ENCODE peak calls at places on chromosomes 12 and 14, in ten cellular contexts. G is uterus; D is tibial artery; N is CD8-positive, alpha-beta T cell; Y is Karpas-422; S is heart right ventricle; K is adrenal gland; R is GM23338; P is IMR-90; A is CD8-positive, alpha-beta memory T cell. T is an unnamed sample.

GRCh38 chr14:58297412-58297761 is 968 bp upstream of the ARID4A start:
- DNase-seq in G (no peak), D (peak; percentile 66), N (no peak), Y (no peak), S (no peak), K (peak; percentile 56), R (peak; percentile 55), P (no peak), A (no peak), T (peak; percentile 58)

GRCh38 chr14:28298156-28298555 is 468.4 kb upstream of the FOXG1 start:
- DNase-seq in G (no peak), D (no peak), N (no peak), Y (no peak), S (no peak), K (no peak), R (no peak), P (no peak), A (no peak), T (no peak)

GRCh38 chr14:71119832-71120231 is 212.6 kb downstream of the PCNX1 start:
- DNase-seq in G (no peak), D (no peak), N (no peak), Y (no peak), S (no peak), K (no peak), R (no peak), P (peak; percentile 32), A (no peak), T (no peak)

GRCh38 chr12:31845613-31846321 is 113.4 kb upstream of the RESF1 start:
- DNase-seq in G (no peak), D (no peak), N (no peak), Y (no peak), S (no peak), K (no peak), R (no peak), P (no peak), A (no peak), T (no peak)

GRCh38 chr14:35342160-35343010 is 50.2 kb downstream of the PSMA6 start:
- DNase-seq in G (no peak), D (peak; percentile 84), N (no peak), Y (no peak), S (peak; percentile 52), K (peak; percentile 93), R (no peak), P (peak; percentile 62), A (no peak), T (peak; percentile 48)

GRCh38 chr12:42396473-42397259 is 70.7 kb downstream of the PPHLN1 start:
- DNase-seq in G (no peak), D (no peak), N (no peak), Y (peak; percentile 55), S (no peak), K (no peak), R (no peak), P (no peak), A (no peak), T (no peak)

GRCh38 chr14:95659986-95660385 is 26.2 kb upstream of the TCL1B start:
- DNase-seq in G (no peak), D (no peak), N (no peak), Y (no peak), S (no peak), K (peak; percentile 72), R (no peak), P (no peak), A (no peak), T (no peak)

GRCh38 chr14:69424139-69424923 is 25.8 kb downstream of the SLC39A9 start:
- DNase-seq in G (no peak), D (no peak), N (no peak), Y (no peak), S (no peak), K (no peak), R (no peak), P (peak; percentile 51), A (no peak), T (no peak)

GRCh38 chr14:73008501-73008900 is 18.4 kb downstream of the ZFYVE1 start:
- DNase-seq in G (no peak), D (no peak), N (no peak), Y (no peak), S (no peak), K (no peak), R (no peak), P (peak; percentile 88), A (no peak), T (no peak)

GRCh38 chr14:66853311-66853710 is 335.9 kb upstream of the GARIN2 start:
- DNase-seq in G (no peak), D (no peak), N (no peak), Y (no peak), S (no peak), K (no peak), R (no peak), P (no peak), A (no peak), T (no peak)

GRCh38 chr14:48331421-48331820 is 656.0 kb upstream of the MDGA2 start:
- DNase-seq in G (no peak), D (no peak), N (no peak), Y (no peak), S (no peak), K (no peak), R (no peak), P (peak; percentile 16), A (no peak), T (no peak)

GRCh38 chr12:55965941-55966407 is at the start of gene PMEL:
- DNase-seq in G (no peak), D (no peak), N (no peak), Y (peak; percentile 54), S (no peak), K (no peak), R (peak; percentile 80), P (no peak), A (no peak), T (no peak)

GRCh38 chr12:126545411-126545810 is 1480.2 kb downstream of the AACS start:
- DNase-seq in G (no peak), D (no peak), N (no peak), Y (no peak), S (no peak), K (no peak), R (no peak), P (no peak), A (no peak), T (no peak)

GRCh38 chr12:41365653-41366131 is 177.6 kb downstream of the PDZRN4 start:
- DNase-seq in G (no peak), D (no peak), N (no peak), Y (no peak), S (no peak), K (no peak), R (peak; percentile 15), P (no peak), A (no peak), T (no peak)

GRCh38 chr12:41364211-41364610 is 176.1 kb downstream of the PDZRN4 start:
- DNase-seq in G (no peak), D (no peak), N (no peak), Y (no peak), S (no peak), K (no peak), R (no peak), P (no peak), A (no peak), T (no peak)

GRCh38 chr12:41362511-41362910 is 174.4 kb downstream of the PDZRN4 start:
- DNase-seq in G (no peak), D (no peak), N (no peak), Y (no peak), S (no peak), K (no peak), R (no peak), P (no peak), A (no peak), T (no peak)

DNA sequence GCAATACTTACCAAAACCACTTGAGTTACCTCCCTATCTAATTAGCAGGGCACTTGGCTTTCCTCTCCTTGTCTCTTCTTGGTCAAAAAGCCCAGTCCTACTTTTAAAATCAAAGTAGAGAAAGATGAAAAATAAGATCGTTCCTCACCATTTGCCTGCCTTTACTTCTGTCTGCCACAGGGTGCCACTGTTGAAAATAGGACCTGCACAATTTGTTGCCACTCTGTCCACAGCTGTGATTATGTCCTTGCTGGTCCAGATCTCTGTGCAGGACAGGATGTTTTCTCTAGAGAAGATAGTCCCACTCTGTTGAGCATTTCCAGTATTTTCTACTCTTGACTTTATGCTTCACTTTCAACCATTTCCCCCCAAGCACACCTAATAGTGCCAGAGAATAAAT is 179.9 kb downstream of the PDZRN4 start:
- DNase-seq in G (no peak), D (no peak), N (no peak), Y (peak; percentile 72), S (no peak), K (no peak), R (peak; percentile 47), P (peak; percentile 1), A (no peak), T (no peak)
- H3K4me3 ChIP-seq in G (no peak overlapping the region), D (no peak overlapping the region), N (no peak overlapping the region), Y (no peak overlapping the region), S (no peak overlapping the region), K (no peak overlapping the region), R (no peak overlapping the region), P (no peak overlapping the region), A (no peak overlapping the region), T (no peak overlapping the region)

GRCh38 chr12:23096321-23096720 is 471.4 kb downstream of the ETNK1 start:
- DNase-seq in G (no peak), D (no peak), N (no peak), Y (no peak), S (no peak), K (no peak), R (no peak), P (no peak), A (no peak), T (no peak)
- H3K27ac ChIP-seq in G (no peak overlapping the region), D (no peak overlapping the region), N (no peak overlapping the region), Y (no peak overlapping the region), S (no peak overlapping the region), K (no peak overlapping the region), R (no peak overlapping the region), P (no peak overlapping the region), A (no peak overlapping the region), T (no peak overlapping the region)

GRCh38 chr14:100988411-100988900 is 84.9 kb upstream of the RTL1 start:
- DNase-seq in G (no peak), D (no peak), N (no peak), Y (no peak), S (no peak), K (no peak), R (no peak), P (peak; percentile 45), A (no peak), T (no peak)
- H3K4me1 ChIP-seq in G (no peaks in the 10 kb centered on the region), D (no peaks in the 10 kb centered on the region), N (no peaks in the 10 kb centered on the region), Y (no peaks in the 10 kb centered on the region), S (no peaks in the 10 kb centered on the region), K (no peaks in the 10 kb centered on the region), R (no peaks in the 10 kb centered on the region), P (no peaks in the 10 kb centered on the region), A (no peaks in the 10 kb centered on the region), T (no peaks in the 10 kb centered on the region)

DNA sequence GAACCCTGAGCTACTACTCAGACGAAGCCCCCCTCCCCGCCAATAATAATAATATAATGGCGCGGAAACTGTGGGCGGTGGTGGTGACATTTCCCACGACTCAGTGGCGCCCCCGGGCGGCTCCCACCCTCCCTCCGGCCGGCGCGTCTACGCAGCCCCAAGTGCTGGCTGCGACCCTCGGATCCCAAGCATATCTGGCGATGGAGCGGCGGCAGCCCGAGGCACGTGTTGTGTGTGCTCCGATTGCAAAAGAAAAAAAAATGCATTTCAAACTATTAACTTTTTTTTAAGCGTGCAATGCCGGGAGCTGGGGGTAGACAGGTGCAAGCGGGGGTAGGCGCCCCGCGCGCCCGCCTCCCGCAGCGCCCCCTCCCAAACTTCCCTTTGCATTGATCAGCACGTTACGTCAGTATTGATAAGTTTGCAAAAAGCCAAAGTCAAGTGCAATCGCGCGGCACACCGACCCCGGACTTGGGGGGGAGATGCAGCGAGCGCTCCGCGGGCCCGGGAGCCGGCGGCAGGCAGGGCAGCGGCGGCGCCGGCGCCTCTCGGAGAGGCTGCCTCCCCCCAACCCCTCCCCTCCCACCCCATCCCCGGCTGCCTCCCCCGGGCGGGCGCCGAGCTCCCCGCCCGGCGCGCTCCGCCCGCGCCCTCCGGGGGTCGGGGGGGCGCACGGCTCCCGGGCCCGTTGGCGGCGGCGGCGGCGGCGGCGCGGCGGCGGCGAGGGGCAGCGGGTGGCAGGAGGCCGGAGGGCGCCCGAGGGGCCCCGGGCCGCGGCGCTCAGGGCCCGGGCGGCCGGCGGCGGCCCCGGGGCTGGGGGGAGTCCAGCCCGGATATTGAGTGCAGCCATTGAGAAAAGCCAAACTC is 113.1 kb upstream of the MYL2 start:
- DNase-seq in G (no peak), D (no peak), N (no peak), Y (no peak), S (no peak), K (no peak), R (peak; percentile 77), P (no peak), A (no peak), T (no peak)
- H3K4me3 ChIP-seq in G (no peak overlapping the region), D (no peak overlapping the region), N (peak overlapping the region; percentile 27), Y (no peak overlapping the region), S (peak overlapping the region; percentile 39), K (no peak overlapping the region), R (peak overlapping the region; percentile 90), P (no peak overlapping the region), A (no peak overlapping the region), T (no peak overlapping the region)

T was measured in lower lobe of right lung.